ENCODE peak calls at places on chromosomes 1 and 21, in six cellular contexts. X is choroid plexus epithelial cell; Z is HTR-8/SVneo; M is activated naive CD4-positive, alpha-beta T cell treated with anti-CD3 and anti-CD28 coated beads, Interleukin-2, amount 50 U/mL, for 72 hours; B is NCI-H1092; E is NCI-H1417. I is an unnamed sample.

GRCh38 chr21:33374080-33374873 is 28.9 kb upstream of the IFNGR2 start:
- DNase-seq in B (peak), M (no peak), Z (no peak), E (no peak), X (peak), I (no peak)

GRCh38 chr1:244730153-244730933 is 77.4 kb downstream of the DESI2 start:
- DNase-seq in X (peak), Z (no peak), E (peak), B (peak), M (peak), I (peak)

GRCh38 chr1:67171978-67172377 is 5.7 kb downstream of the IL23R start:
- DNase-seq in Z (no peak), E (no peak), B (no peak), X (no peak), M (no peak), I (no peak)

GRCh38 chr21:32962286-32962685 is 63.4 kb upstream of the OLIG2 start:
- DNase-seq in Z (no peak), M (no peak), X (no peak), E (no peak), B (no peak), I (no peak)

GRCh38 chr1:107274227-107274626 is 133.4 kb downstream of the NTNG1 start:
- DNase-seq in M (no peak), B (no peak), Z (no peak), E (no peak), X (no peak), I (no peak)

GRCh38 chr1:44405804-44406743 is 1.0 kb downstream of the RNF220 start:
- DNase-seq in B (no peak), Z (no peak), E (peak), M (no peak), X (peak), I (peak)

GRCh38 chr1:191579019-191579418 is 579.2 kb upstream of the RGS18 start:
- DNase-seq in E (no peak), B (no peak), Z (no peak), M (no peak), X (no peak), I (no peak)

GRCh38 chr1:160726498-160727391 is 12.3 kb upstream of the SLAMF7 start:
- DNase-seq in B (peak), M (no peak), E (peak), Z (peak), X (peak), I (peak)

GRCh38 chr1:235736263-235736662 is 86.7 kb upstream of the GNG4 start:
- DNase-seq in X (no peak), E (no peak), M (no peak), B (no peak), Z (no peak), I (no peak)

I was measured in GM10248.